ENCODE peak calls at places on chromosomes 12 and 14, in eight cellular contexts. T is IMR-90, N is NAMALWA, Q is K562, B is LHCN-M2, O is PC-3, V is ELR, D is posterior vena cava. A is an unnamed sample.

GRCh38 chr12:6821271-6821673 is 349 bp upstream of the GPR162 start:
- DNase-seq in T (peak), Q (peak), O (no peak), D (peak), V (peak), B (peak), N (no peak), A (peak)

GRCh38 chr14:96583605-96584041 is 81.4 kb downstream of the PAPOLA start:
- DNase-seq in B (no peak), N (no peak), O (no peak), V (no peak), D (peak), T (no peak), Q (no peak), A (no peak)

GRCh38 chr12:64007853-64008252 is 163.4 kb downstream of the SRGAP1 start:
- DNase-seq in B (no peak), T (peak), O (peak), Q (no peak), D (no peak), V (peak), N (no peak), A (no peak)

GRCh38 chr12:52050116-52050770 is 999 bp upstream of the NR4A1 start:
- DNase-seq in N (peak), D (no peak), O (no peak), B (no peak), T (peak), V (no peak), Q (no peak), A (no peak)

GRCh38 chr12:103766028-103766427 is 75.0 kb downstream of the NT5DC3 start:
- DNase-seq in O (no peak), D (no peak), N (no peak), Q (no peak), T (no peak), B (no peak), V (no peak), A (no peak)

GRCh38 chr12:94851396-94852025 is 152.0 kb downstream of the NDUFA12 start:
- DNase-seq in O (no peak), D (no peak), N (peak), V (no peak), B (no peak), T (no peak), Q (no peak), A (no peak)

GRCh38 chr12:31120392-31121008 is 46.8 kb downstream of the DDX11 start:
- DNase-seq in N (no peak), V (no peak), B (no peak), O (no peak), T (no peak), D (peak), Q (no peak), A (no peak)

GRCh38 chr14:66507181-66507721 is 696 bp upstream of the GPHN start:
- DNase-seq in N (no peak), B (no peak), T (no peak), Q (no peak), V (peak), D (no peak), O (peak), A (no peak)

GRCh38 chr12:19234171-19234704 is 104.7 kb downstream of the PLEKHA5 start:
- DNase-seq in N (no peak), D (no peak), B (no peak), T (peak), Q (no peak), O (no peak), V (peak), A (no peak)

GRCh38 chr14:56196274-56196673 is 78.1 kb downstream of the PELI2 start:
- DNase-seq in T (peak), N (peak), V (no peak), D (no peak), Q (no peak), B (peak), O (no peak), A (no peak)